ENCODE peak calls at places on chromosomes 1 and 21, in six cellular contexts. N, B, F, J, T and R are unnamed samples.

GRCh38 chr1:216807696-216808095 is 84.5 kb upstream of the ESRRG start:
- DNase-seq in N (no peak), J (no peak), F (peak), T (no peak), B (no peak), R (peak)

GRCh38 chr1:212633144-212633543 is 24.6 kb downstream of the ATF3 start:
- DNase-seq in J (no peak), B (no peak), T (no peak), N (no peak), F (no peak), R (no peak)

GRCh38 chr1:64686828-64687724 is 57.8 kb upstream of the RAVER2 start:
- DNase-seq in T (no peak), B (peak), N (no peak), F (peak), J (peak), R (peak)

GRCh38 chr1:11545793-11546192 is 66.8 kb downstream of the DISP3 start:
- DNase-seq in B (no peak), N (no peak), J (no peak), T (no peak), F (no peak), R (no peak)

GRCh38 chr1:27356628-27357280 is 10.0 kb downstream of the MAP3K6 start:
- DNase-seq in B (no peak), J (peak), N (no peak), T (no peak), F (no peak), R (no peak)

GRCh38 chr1:96579639-96580038 is 141.9 kb upstream of the PTBP2 start:
- DNase-seq in T (no peak), J (no peak), F (peak), N (no peak), B (no peak), R (no peak)

GRCh38 chr1:30447080-30447479 is 276.3 kb downstream of the MATN1 start:
- DNase-seq in N (peak), J (no peak), F (no peak), T (no peak), B (no peak), R (no peak)

GRCh38 chr1:27397106-27397505 is 4.7 kb downstream of the GPR3 start:
- DNase-seq in T (no peak), F (no peak), N (no peak), B (no peak), J (peak), R (no peak)

GRCh38 chr1:198623920-198624647 is 14.8 kb upstream of the PTPRC start:
- DNase-seq in B (no peak), F (no peak), N (no peak), T (no peak), J (no peak), R (peak)

GRCh38 chr1:217048104-217048707 is 325.0 kb upstream of the ESRRG start:
- DNase-seq in N (no peak), T (no peak), J (peak), B (no peak), F (no peak), R (no peak)

GRCh38 chr1:29356663-29357062 is 120.3 kb downstream of the PTPRU start:
- DNase-seq in B (no peak), J (peak), F (no peak), N (no peak), T (no peak), R (no peak)

GRCh38 chr21:41152149-41152548 is 15.8 kb upstream of the BACE2 start:
- DNase-seq in T (no peak), F (no peak), J (no peak), B (no peak), N (no peak), R (no peak)

GRCh38 chr1:217857061-217857460 is 225.9 kb downstream of the SPATA17 start:
- DNase-seq in T (no peak), F (no peak), N (no peak), J (no peak), B (no peak), R (peak)

GRCh38 chr1:40760984-40761383 is 22.6 kb upstream of the KCNQ4 start:
- DNase-seq in B (no peak), F (no peak), J (no peak), T (no peak), N (no peak), R (no peak)

GRCh38 chr1:4601986-4602385 is 52.4 kb upstream of the AJAP1 start:
- DNase-seq in B (no peak), F (no peak), T (no peak), J (no peak), N (peak), R (no peak)

GRCh38 chr1:211703812-211704566 is 28.6 kb upstream of the NEK2 start:
- DNase-seq in J (no peak), F (no peak), N (no peak), T (no peak), B (no peak), R (no peak)

DNA sequence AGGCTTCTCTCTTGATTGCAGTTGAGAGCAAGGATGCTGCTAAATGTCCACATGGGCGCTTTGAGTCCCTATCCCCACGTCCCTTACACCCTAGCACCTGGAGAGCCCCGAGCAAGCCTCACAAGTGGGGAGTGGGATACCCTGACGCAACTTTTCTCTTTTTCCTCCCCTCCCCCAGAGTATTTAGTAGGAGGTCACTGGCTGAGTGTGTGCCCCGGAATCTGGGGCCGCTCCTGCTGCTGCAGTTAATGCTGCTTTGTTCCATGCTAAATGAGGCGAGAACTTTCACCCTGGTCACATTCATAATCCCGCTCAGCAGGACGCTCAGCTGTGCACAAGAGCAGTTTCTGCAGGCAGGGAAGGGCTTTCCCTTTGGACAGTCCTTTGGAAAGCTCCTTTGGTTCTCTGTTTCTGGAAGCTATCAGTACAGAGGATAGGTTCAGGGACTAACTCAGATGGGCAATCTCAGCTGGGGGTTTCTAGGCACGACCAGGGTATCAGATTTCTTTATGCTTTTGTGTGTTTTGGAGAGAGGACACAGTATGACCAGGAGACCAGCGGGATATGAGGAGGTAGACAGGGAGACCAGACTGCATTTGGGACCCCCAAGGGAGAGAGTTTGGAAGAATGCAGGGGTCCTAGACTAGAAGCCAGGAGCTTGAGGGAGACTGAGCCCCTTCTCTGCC is 75.9 kb downstream of the NOS1AP start:
- DNase-seq in F (no peak), T (no peak), B (no peak), N (no peak), J (peak), R (peak)
- H3K4me3 ChIP-seq in F (no peak), T (no peak), B (no peak), N (no peak), J (peak), R (no peak)

DNA sequence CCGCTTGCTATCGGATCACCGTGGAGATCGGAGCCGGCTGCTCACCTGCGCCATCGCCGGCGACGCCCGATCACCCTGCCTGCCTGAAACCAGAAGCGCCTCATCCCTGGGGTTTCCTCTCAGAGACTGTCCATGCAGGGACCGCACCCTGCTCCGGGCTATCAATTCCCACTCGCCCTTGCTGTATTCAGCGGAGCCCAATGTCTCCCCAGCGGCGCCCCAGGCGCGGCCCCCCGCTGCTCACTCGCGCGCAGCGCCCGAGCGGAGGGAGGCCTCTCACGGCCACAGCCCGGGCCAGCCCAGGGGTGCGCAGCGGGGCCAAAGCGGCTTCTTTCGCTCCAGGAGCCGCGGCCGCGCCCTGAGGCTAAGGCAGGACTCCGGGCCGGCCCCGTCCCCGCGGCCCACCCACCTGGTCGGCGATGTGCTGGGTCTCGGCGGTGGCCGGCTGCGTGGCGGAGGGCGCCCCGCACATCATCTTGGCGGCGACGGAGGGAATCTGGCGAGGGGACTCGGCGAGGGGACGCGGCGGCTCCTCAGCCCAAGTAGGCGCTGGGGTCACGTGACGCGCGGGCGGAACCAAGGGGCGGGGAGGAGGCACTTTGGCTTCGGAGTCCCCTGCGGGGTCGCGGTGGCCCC is at the start of gene CSTB:
- DNase-seq in B (no peak), N (peak), J (peak), F (peak), T (peak), R (peak)
- TF ChIP-seq CTCF in B (no peak), N (no peak), J (no peak), F (no peak), T (no peak), R (no peak)

GRCh38 chr1:110348050-110348449 is 8.9 kb downstream of the RBM15 start:
- DNase-seq in J (no peak), F (no peak), T (no peak), N (no peak), B (no peak), R (no peak)
- H3K4me3 ChIP-seq in J (no peak), F (no peak), T (no peak), N (no peak), B (no peak), R (no peak)

GRCh38 chr1:204507317-204508105 is 8.7 kb upstream of the MDM4 start:
- DNase-seq in J (peak), T (no peak), F (peak), N (no peak), B (no peak), R (peak)

GRCh38 chr1:204514841-204515240 is 1.4 kb upstream of the MDM4 start:
- DNase-seq in T (no peak), B (no peak), F (no peak), N (no peak), J (no peak), R (no peak)

GRCh38 chr1:204513117-204513716 is 3.0 kb upstream of the MDM4 start:
- DNase-seq in B (no peak), J (no peak), N (no peak), T (no peak), F (no peak), R (no peak)

GRCh38 chr1:204509186-204509635 is 7.0 kb upstream of the MDM4 start:
- DNase-seq in B (no peak), T (no peak), F (peak), N (no peak), J (no peak), R (no peak)

DNA sequence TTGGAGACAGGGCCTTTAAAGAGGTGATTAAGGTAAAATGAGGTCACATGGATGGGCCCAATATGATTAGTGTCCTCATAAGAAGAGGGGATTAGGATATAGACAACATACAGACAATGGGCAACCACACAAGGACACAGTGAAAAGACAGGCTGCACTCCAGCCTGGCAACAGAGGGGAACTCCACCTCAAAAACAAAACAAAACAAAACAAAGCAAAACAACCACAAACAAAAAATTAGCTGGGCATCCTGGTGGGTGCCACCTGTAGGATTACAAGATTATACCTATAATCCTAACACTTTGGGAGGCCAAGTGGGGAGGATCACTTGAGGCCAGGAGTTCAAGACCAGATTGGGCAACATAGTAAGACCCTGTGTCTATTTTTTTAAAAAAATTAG is 4.8 kb upstream of the MDM4 start:
- DNase-seq in B (no peak), J (no peak), F (no peak), T (no peak), N (no peak), R (no peak)
- TF ChIP-seq CTCF in B (no peak), J (no peak), F (no peak), T (no peak), N (no peak), R (no peak)

GRCh38 chr1:39214021-39214713 is 9.7 kb downstream of the MACF1 start:
- DNase-seq in B (no peak), F (peak), J (peak), N (no peak), T (no peak), R (no peak)
- H3K4me3 ChIP-seq in B (no peak), F (no peak), J (no peak), N (no peak), T (no peak), R (no peak)

GRCh38 chr21:37909936-37910335 is 6.3 kb downstream of the KCNJ6 start:
- DNase-seq in J (peak), T (no peak), B (no peak), N (no peak), F (no peak), R (no peak)
- TF ChIP-seq CTCF in J (peak), T (no peak), B (peak), N (no peak), F (no peak), R (no peak)

DNA sequence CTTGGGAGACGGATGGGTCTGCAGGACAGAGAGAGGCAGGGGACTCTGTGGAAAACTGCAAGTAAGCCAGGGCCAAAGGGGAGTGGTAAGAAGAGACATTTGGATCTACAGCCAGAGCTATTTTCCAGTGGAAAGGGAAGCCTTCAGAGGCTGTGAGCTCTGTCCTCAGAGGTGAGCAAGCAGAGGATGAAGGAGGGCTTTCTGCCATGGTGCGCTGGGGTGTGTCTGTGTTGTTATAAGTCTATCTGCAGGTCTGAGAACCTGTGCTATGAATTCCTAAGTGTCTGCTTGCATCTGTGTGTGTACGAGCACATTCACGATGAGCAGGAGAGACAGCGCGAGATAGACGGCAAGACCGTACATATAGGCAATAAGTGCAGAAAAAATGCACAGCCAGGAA is 26.9 kb downstream of the DMBX1 start:
- DNase-seq in B (no peak), T (no peak), J (no peak), N (no peak), F (no peak), R (no peak)
- H3K4me3 ChIP-seq in B (no peak), T (no peak), J (peak), N (no peak), F (no peak), R (no peak)

DNA sequence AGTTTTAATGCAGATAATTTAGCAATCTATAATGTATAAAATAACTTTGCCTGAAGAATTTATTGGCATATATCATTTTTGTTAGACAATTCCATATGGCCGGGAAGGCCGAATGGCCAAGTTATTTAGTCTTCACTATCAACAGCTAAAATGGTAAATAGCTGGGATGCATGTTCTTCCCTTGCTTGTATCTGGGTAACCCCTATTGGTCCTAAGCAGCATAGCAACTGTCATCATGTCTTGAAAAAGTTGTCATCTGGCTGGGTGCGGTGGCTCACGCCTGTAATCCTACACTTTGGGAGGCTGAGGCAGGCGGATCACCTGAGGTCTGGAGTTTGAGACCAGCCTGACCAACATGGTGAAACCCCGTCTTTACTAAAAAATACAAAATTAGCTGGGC is 340.0 kb upstream of the DPYD start:
- DNase-seq in N (no peak), F (no peak), J (peak), B (no peak), T (no peak), R (no peak)
- TF ChIP-seq CTCF in N (no peak), F (no peak), J (peak), B (no peak), T (no peak), R (no peak)

DNA sequence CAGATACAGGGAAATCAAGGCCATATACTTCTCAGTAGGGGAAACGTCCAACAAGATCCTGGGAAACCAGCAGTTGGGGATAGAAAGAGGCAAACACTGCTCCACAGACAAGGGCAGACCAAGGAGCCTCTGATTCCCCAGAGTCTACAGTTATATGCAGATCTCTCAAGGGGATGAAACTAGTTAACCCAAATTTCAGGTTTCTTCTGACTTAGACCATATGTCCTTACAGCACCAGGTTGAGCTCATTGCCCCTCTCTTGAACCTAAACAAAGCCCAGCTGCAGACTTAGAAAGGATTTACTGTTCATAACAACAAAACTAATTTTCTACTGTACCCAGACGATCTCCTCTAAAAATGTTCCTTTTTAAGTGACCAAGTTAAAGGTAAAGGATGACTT is 24.3 kb downstream of the SMYD3 start:
- DNase-seq in J (no peak), B (peak), T (no peak), N (no peak), F (no peak), R (no peak)
- H3K4me3 ChIP-seq in J (no peak), B (no peak), T (no peak), N (no peak), F (no peak), R (no peak)